ENCODE peak calls at places on chromosome 11, in six cellular contexts. B, R, E, Z, C and O are unnamed samples.
A peak's percentile ranks its signal among the peaks of the same experiment; 100 is the strongest.

GRCh38 chr11:47905358-47906059 is 57.4 kb upstream of the NUP160 start:
- DNase-seq in B (no peak), R (no peak), E (no peak), Z (no peak), C (no peak), O (no peak)

GRCh38 chr11:92528051-92528450 is 303.4 kb downstream of the FAT3 start:
- DNase-seq in B (no peak), R (no peak), E (no peak), Z (no peak), C (no peak), O (no peak)

GRCh38 chr11:11179239-11179638 is 173.8 kb downstream of the CSNK2A3 start:
- DNase-seq in B (no peak), R (no peak), E (no peak), Z (no peak), C (no peak), O (no peak)

GRCh38 chr11:108666373-108666772 is 1.5 kb downstream of the DDX10 start:
- DNase-seq in B (no peak), R (no peak), E (no peak), Z (no peak), C (no peak), O (no peak)

GRCh38 chr11:126139541-126140091 is 71.8 kb downstream of the RPUSD4 start:
- DNase-seq in B (no peak), R (no peak), E (no peak), Z (no peak), C (no peak), O (no peak)

GRCh38 chr11:112834277-112834755 is 126.9 kb upstream of the NCAM1 start:
- DNase-seq in B (no peak), R (no peak), E (no peak), Z (no peak), C (no peak), O (no peak)

GRCh38 chr11:115695677-115696451 is 191.6 kb upstream of the CADM1 start:
- DNase-seq in B (no peak), R (no peak), E (no peak), Z (no peak), C (no peak), O (no peak)

GRCh38 chr11:73209892-73210291 is 8.2 kb upstream of the P2RY2 start:
- DNase-seq in B (no peak), R (no peak), E (no peak), Z (no peak), C (no peak), O (no peak)

GRCh38 chr11:9594267-9595046 is 21.0 kb downstream of the WEE1 start:
- DNase-seq in B (peak; percentile 58), R (no peak), E (no peak), Z (no peak), C (no peak), O (no peak)

GRCh38 chr11:27471588-27472397 is 797 bp downstream of the LGR4 start:
- DNase-seq in B (peak; percentile 81), R (no peak), E (no peak), Z (peak; percentile 17), C (no peak), O (peak; percentile 26)

GRCh38 chr11:61747389-61748285 is 4.8 kb upstream of the MYRF start:
- DNase-seq in B (no peak), R (no peak), E (no peak), Z (no peak), C (peak; percentile 39), O (peak; percentile 85)

GRCh38 chr11:76419896-76420295 is 24.9 kb upstream of the EMSY start:
- DNase-seq in B (no peak), R (no peak), E (no peak), Z (no peak), C (no peak), O (no peak)

GRCh38 chr11:132549571-132549970 is 982.7 kb downstream of the OPCML start:
- DNase-seq in B (no peak), R (no peak), E (no peak), Z (no peak), C (no peak), O (no peak)

GRCh38 chr11:66459138-66459778 is 7.4 kb upstream of the PELI3 start:
- DNase-seq in B (no peak), R (no peak), E (no peak), Z (no peak), C (no peak), O (no peak)

GRCh38 chr11:63510360-63511130 is 4.7 kb downstream of the LGALS12 start:
- DNase-seq in B (no peak), R (no peak), E (no peak), Z (no peak), C (no peak), O (no peak)

GRCh38 chr11:128579790-128580504 is 7.4 kb downstream of the ETS1 start:
- DNase-seq in B (no peak), R (no peak), E (no peak), Z (no peak), C (no peak), O (no peak)

GRCh38 chr11:4065601-4066377 is 28.8 kb upstream of the RRM1 start:
- DNase-seq in B (no peak), R (no peak), E (no peak), Z (no peak), C (no peak), O (no peak)

GRCh38 chr11:61334434-61335354 is 1.7 kb downstream of the TKFC start:
- DNase-seq in B (no peak), R (no peak), E (no peak), Z (no peak), C (no peak), O (no peak)

GRCh38 chr11:76408171-76408965 is 27.2 kb downstream of the GVQW3 start:
- DNase-seq in B (no peak), R (no peak), E (no peak), Z (no peak), C (no peak), O (no peak)

GRCh38 chr11:117733311-117733710 is 63.7 kb downstream of the DSCAML1 start:
- DNase-seq in B (no peak), R (no peak), E (no peak), Z (no peak), C (no peak), O (no peak)

GRCh38 chr11:25667871-25668270 is 664.1 kb upstream of the ANO3 start:
- DNase-seq in B (no peak), R (no peak), E (no peak), Z (no peak), C (no peak), O (no peak)

GRCh38 chr11:116210663-116211062 is 562.1 kb downstream of the BUD13 start:
- DNase-seq in B (no peak), R (no peak), E (no peak), Z (no peak), C (no peak), O (no peak)

GRCh38 chr11:78354741-78355705 is 62.6 kb downstream of the GAB2 start:
- DNase-seq in B (no peak), R (peak; percentile 87), E (no peak), Z (no peak), C (no peak), O (no peak)

GRCh38 chr11:125239585-125240331 is 75.2 kb downstream of the PKNOX2 start:
- DNase-seq in B (no peak), R (no peak), E (no peak), Z (no peak), C (no peak), O (no peak)

GRCh38 chr11:69173925-69174591 is 18.3 kb downstream of the SMIM38 start:
- DNase-seq in B (no peak), R (no peak), E (no peak), Z (no peak), C (no peak), O (no peak)

GRCh38 chr11:124920870-124921609 is 2.0 kb downstream of the HEPN1 start:
- DNase-seq in B (peak; percentile 82), R (no peak), E (peak; percentile 71), Z (peak; percentile 41), C (peak; percentile 65), O (peak; percentile 85)

GRCh38 chr11:15006139-15006759 is 34.1 kb upstream of the CALCA start:
- DNase-seq in B (no peak), R (peak; percentile 33), E (peak; percentile 32), Z (no peak), C (no peak), O (no peak)

GRCh38 chr11:39374963-39375698 is 2084.3 kb downstream of the LRRC4C start:
- DNase-seq in B (no peak), R (no peak), E (peak; percentile 12), Z (no peak), C (peak; percentile 11), O (peak; percentile 13)

GRCh38 chr11:121595717-121596156 is 143.0 kb upstream of the SORL1-AS1 start:
- DNase-seq in B (no peak), R (no peak), E (no peak), Z (no peak), C (no peak), O (no peak)

GRCh38 chr11:122108828-122109227 is 7.2 kb downstream of the BLID start:
- DNase-seq in B (no peak), R (no peak), E (no peak), Z (no peak), C (no peak), O (no peak)

GRCh38 chr11:2445948-2446551 is 1.2 kb downstream of the KCNQ1 start:
- DNase-seq in B (no peak), R (no peak), E (no peak), Z (no peak), C (no peak), O (no peak)

GRCh38 chr11:42170601-42171000 is 711.1 kb upstream of the LRRC4C start:
- DNase-seq in B (no peak), R (no peak), E (no peak), Z (no peak), C (no peak), O (no peak)